ENCODE peak calls at places on chromosome 22, in five cellular contexts. I is upper lobe of right lung, U is psoas muscle, O is body of pancreas, D is left ventricle myocardium inferior. A is an unnamed sample. For H3K4me1, the result is how much of the 10 kb centered on the place peaks cover.

GRCh38 chr22:49298834-49299750 is 528.6 kb downstream of the BRD1 start:
- DNase-seq in U (no peak), I (peak), O (no peak), D (no peak), A (no peak)

GRCh38 chr22:29226246-29226981 is 20.7 kb downstream of the EMID1 start:
- DNase-seq in U (no peak), I (no peak), O (no peak), D (no peak), A (no peak)

GRCh38 chr22:38456841-38457699 is 2.1 kb upstream of the KCNJ4 start:
- DNase-seq in I (no peak), O (no peak), U (no peak), D (no peak), A (no peak)

GRCh38 chr22:43002198-43002577 is 12.8 kb downstream of the PACSIN2 start:
- DNase-seq in O (no peak), I (no peak), U (no peak), D (no peak), A (no peak)

GRCh38 chr22:37377927-37378326 is 49.4 kb downstream of the ELFN2 start:
- DNase-seq in U (no peak), D (no peak), I (no peak), O (no peak), A (no peak)

GRCh38 chr22:19851291-19852176 is 3.1 kb downstream of the GNB1L start:
- DNase-seq in I (peak), O (no peak), D (no peak), U (no peak), A (no peak)

GRCh38 chr22:19663286-19663815 is 51.0 kb upstream of the SEPTIN5 start:
- DNase-seq in D (peak), I (no peak), O (peak), U (peak), A (peak)

GRCh38 chr22:32646476-32646875 is 155.0 kb upstream of the TIMP3 start:
- DNase-seq in O (no peak), U (no peak), I (no peak), D (no peak), A (no peak)

GRCh38 chr22:37242395-37242918 is 1.6 kb downstream of the RAC2 start:
- DNase-seq in D (peak), O (no peak), U (peak), I (peak), A (peak)

GRCh38 chr22:27296091-27296675 is 505.4 kb downstream of the MN1 start:
- DNase-seq in D (no peak), U (no peak), O (no peak), I (no peak), A (no peak)

GRCh38 chr22:49398115-49398514 is 429.6 kb downstream of the BRD1 start:
- DNase-seq in U (no peak), O (no peak), I (no peak), D (no peak), A (no peak)

GRCh38 chr22:50656122-50657070 is 16.2 kb upstream of the SHANK3 start:
- DNase-seq in D (no peak), U (peak), I (peak), O (no peak), A (no peak)

GRCh38 chr22:19810381-19811141 is 44.1 kb downstream of the GNB1L start:
- DNase-seq in D (no peak), O (peak), U (no peak), I (no peak), A (no peak)

GRCh38 chr22:37491106-37491505 is 4.9 kb upstream of the MFNG start:
- DNase-seq in U (no peak), I (no peak), O (no peak), D (no peak), A (no peak)

GRCh38 chr22:48475661-48476345 is 1351.9 kb downstream of the BRD1 start:
- DNase-seq in D (no peak), I (peak), U (no peak), O (no peak), A (no peak)

GRCh38 chr22:20086763-20087162 is 6.7 kb downstream of the DGCR8 start:
- DNase-seq in I (no peak), O (no peak), U (no peak), D (no peak), A (no peak)

GRCh38 chr22:41368543-41368817 is 13.3 kb upstream of the TEF start:
- DNase-seq in O (no peak), D (no peak), I (no peak), U (no peak), A (no peak)

GRCh38 chr22:24707477-24707816 is 67.1 kb downstream of the PIWIL3 start:
- DNase-seq in O (no peak), U (no peak), D (no peak), I (no peak), A (no peak)
- TF ChIP-seq CTCF in O (no peak), U (no peak), D (peak), I (no peak), A (no peak)

DNA sequence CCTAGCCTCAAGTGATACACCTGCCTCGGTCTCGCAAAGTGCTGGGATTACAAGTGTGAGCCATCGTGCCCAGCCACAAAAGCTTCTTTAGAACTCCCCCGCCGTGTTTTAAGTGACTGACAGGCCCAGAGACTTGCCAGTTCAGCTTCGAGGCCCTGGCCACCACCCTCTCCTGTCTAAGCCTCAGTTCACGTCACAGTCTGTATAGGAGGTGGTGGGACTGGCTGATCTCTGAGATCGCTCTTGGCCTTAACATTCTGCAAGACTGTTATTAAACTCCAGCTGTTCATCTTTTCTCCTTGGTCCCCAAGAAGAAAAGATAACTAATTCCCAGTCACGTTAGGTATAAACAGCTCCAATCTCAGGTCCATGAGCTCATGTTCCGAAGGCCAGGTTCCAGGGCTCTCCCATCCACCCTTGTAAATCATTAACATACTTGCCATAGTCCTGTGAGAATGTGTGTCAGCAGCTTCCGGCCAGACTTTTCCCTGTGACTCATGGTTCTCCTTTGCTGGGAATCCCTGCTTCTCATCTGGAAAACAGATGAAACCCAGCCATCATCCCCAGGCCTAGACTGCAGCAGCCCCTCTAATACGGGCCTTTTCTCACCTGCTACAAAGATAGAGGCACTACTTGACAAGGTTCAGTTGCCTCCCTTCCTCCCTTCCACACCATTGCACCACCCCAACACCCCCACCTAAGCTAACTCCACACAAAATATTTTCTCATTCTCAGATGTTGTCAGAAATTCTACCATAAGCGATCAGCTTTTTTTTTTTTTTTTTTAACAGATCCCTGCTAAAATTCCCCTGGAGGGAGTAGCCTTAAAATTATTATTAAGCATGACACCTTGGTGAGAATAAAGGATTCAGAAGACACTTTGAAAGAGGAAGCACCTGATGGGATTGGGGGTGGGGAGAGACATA is 5.6 kb upstream of the KIAA0930 start:
- DNase-seq in U (peak), O (peak), D (no peak), I (no peak), A (peak)
- H3K4me1 ChIP-seq in U (under half), O (half or more), D (under half), I (under half), A (under half)

DNA sequence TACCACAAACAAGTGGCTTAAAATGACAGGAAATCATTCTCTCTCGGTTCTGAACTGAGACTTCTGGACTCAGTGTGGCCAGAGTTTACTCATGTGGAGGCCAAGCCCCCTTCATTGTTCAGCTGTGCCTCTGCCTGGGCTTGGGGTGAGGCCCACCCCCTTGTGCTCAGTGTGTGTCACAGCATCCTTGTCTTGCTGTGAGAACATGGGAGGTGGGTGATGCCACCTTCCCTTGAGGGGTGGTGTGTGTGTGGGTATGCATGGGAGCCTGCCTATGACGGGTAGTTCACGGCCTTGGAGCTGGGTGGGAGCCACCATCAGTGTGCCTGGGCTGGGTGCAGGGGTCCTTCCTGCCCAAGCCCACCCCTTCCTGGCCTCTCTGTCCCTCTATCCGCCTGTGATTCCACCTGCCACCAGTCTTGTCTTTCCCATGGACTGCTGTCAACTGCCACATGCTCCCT is 101.7 kb downstream of the MORC2 start:
- DNase-seq in D (no peak), O (peak), U (no peak), I (peak), A (no peak)
- TF ChIP-seq CTCF in D (no peak), O (no peak), U (no peak), I (peak), A (no peak)

GRCh38 chr22:35380013-35380412 is 883 bp upstream of the HMOX1 start:
- DNase-seq in I (no peak), U (no peak), D (no peak), O (no peak), A (no peak)
- H3K4me1 ChIP-seq in I (under half), U (under half), D (under half), O (under half), A (under half)

DNA sequence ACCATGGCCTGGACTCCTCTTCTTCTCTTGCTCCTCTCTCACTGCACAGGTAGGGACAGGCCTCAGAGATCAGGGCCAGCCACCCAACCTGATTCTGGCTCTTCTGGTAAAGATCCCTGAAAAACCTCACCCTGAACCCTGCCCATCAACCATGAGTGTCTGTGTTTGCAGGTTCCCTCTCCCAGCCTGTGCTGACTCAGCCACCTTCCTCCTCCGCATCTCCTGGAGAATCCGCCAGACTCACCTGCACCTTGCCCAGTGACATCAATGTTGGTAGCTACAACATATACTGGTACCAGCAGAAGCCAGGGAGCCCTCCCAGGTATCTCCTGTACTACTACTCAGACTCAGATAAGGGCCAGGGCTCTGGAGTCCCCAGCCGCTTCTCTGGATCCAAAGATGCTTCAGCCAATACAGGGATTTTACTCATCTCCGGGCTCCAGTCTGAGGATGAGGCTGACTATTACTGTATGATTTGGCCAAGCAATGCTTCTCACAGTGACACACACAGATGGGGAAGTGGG is 80.9 kb downstream of the ZNF280B start:
- DNase-seq in O (no peak), U (no peak), D (no peak), I (no peak), A (no peak)
- TF ChIP-seq CTCF in O (no peak), U (no peak), D (no peak), I (no peak), A (no peak)

GRCh38 chr22:22246706-22247105 is 2.1 kb downstream of the VPREB1 start:
- DNase-seq in O (no peak), U (no peak), I (no peak), D (no peak), A (no peak)
- H3K4me1 ChIP-seq in O (under half), U (under half), I (under half), D (under half), A (under half)

GRCh38 chr22:24117942-24118341 is 63.3 kb upstream of the SUSD2 start:
- DNase-seq in D (no peak), U (no peak), O (no peak), I (no peak), A (peak)
- TF ChIP-seq CTCF in D (no peak), U (no peak), O (no peak), I (no peak), A (peak)